ENCODE peak calls at places on chromosomes 2 and 18, in six cellular contexts. T is mammary epithelial cell; Q is mucosa of descending colon; U is CD8-positive, alpha-beta T cell; E is gastrocnemius medialis; H is PC-3. I is an unnamed sample.

GRCh38 chr2:160228141-160228963 is 28.3 kb upstream of the ITGB6 start:
- DNase-seq in Q (no peak), H (peak; percentile 82), T (peak; percentile 91), U (no peak), E (no peak), I (no peak)

GRCh38 chr2:183037660-183038340 is 457 bp downstream of the NCKAP1 start:
- DNase-seq in Q (peak; percentile 72), E (peak; percentile 40), T (peak; percentile 55), H (peak; percentile 22), U (peak; percentile 37), I (peak; percentile 42)

GRCh38 chr2:11865378-11865777 is 118.9 kb downstream of the LPIN1 start:
- DNase-seq in U (no peak), E (no peak), Q (no peak), H (no peak), T (no peak), I (no peak)

GRCh38 chr2:75464348-75464946 is 96.3 kb downstream of the EVA1A start:
- DNase-seq in U (no peak), E (no peak), H (peak; percentile 60), T (peak; percentile 12), Q (no peak), I (peak; percentile 12)

GRCh38 chr2:39059366-39059952 is 61.4 kb downstream of the SOS1 start:
- DNase-seq in T (peak; percentile 23), E (no peak), Q (no peak), H (peak; percentile 77), U (no peak), I (peak; percentile 36)

GRCh38 chr2:142952793-142953192 is 75.3 kb downstream of the KYNU start:
- DNase-seq in E (no peak), T (no peak), U (no peak), Q (no peak), H (no peak), I (no peak)

GRCh38 chr2:102634831-102635241 is 15.5 kb downstream of the SLC9A2 start:
- DNase-seq in T (no peak), U (no peak), Q (no peak), H (no peak), E (no peak), I (no peak)

GRCh38 chr2:21317131-21317530 is 193.4 kb downstream of the TDRD15 start:
- DNase-seq in Q (no peak), U (no peak), E (no peak), T (peak; percentile 21), H (peak; percentile 38), I (peak; percentile 48)

GRCh38 chr2:108889907-108890306 is 99.1 kb downstream of the EDAR start:
- DNase-seq in U (no peak), H (no peak), T (no peak), E (no peak), Q (no peak), I (no peak)

GRCh38 chr2:170022692-170023091 is 155.3 kb upstream of the MYO3B start:
- DNase-seq in Q (no peak), E (peak; percentile 30), U (no peak), H (peak; percentile 68), T (peak; percentile 60), I (no peak)

GRCh38 chr2:12303181-12304030 is 413.3 kb upstream of the TRIB2 start:
- DNase-seq in Q (no peak), E (no peak), T (no peak), U (no peak), H (peak; percentile 87), I (no peak)

GRCh38 chr2:222730346-222731065 is 59.0 kb downstream of the MOGAT1 start:
- DNase-seq in Q (no peak), T (no peak), U (no peak), H (no peak), E (no peak), I (no peak)

GRCh38 chr2:119734051-119734450 is 25.7 kb upstream of the PTPN4 start:
- DNase-seq in H (no peak), Q (no peak), E (peak; percentile 86), T (no peak), U (no peak), I (no peak)

GRCh38 chr18:14912967-14913366 is 165.0 kb downstream of the ANKRD30B start:
- DNase-seq in U (no peak), E (no peak), T (no peak), H (no peak), Q (no peak), I (no peak)

DNA sequence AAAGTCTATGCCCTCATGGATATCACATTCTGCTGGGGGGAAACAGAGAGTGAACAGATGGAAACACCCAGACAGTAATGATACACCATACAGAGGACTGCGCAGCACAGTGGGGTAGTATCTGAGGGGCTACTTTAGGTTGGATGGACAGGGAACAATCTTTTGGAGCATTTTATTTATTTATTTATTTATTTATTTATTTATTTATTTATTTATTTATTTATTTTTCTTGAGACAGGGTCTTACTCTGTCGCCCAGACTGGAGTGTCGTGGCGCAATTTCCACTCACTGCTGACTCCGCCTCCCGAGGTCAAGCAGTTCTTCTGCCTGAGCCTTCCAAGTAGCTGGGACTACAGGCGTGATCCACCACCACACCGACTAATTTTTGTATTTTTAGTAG is 89.2 kb downstream of the TGOLN2 start:
- DNase-seq in H (no peak), E (no peak), Q (no peak), U (no peak), T (no peak), I (no peak)
- H3K4me1 ChIP-seq in H (no peaks in the 10 kb centered on the region), E (no peaks in the 10 kb centered on the region), Q (no peaks in the 10 kb centered on the region), U (no peaks in the 10 kb centered on the region), T (peaks cover 10% of the 10 kb centered on the region), I (no peaks in the 10 kb centered on the region)

GRCh38 chr18:50279752-50280151 is 1.6 kb downstream of the MBD1 start:
- DNase-seq in U (no peak), T (no peak), E (no peak), H (no peak), Q (no peak), I (no peak)
- H3K4me3 ChIP-seq in U (peak overlapping the region; percentile 80), T (peak overlapping the region; percentile 100), E (peak overlapping the region; percentile 99), H (peak overlapping the region; percentile 88), Q (no peak overlapping the region), I (peak overlapping the region; percentile 7)

GRCh38 chr2:212249451-212249850 is 289.2 kb downstream of the ERBB4 start:
- DNase-seq in E (no peak), Q (no peak), T (no peak), H (peak; percentile 5), U (no peak), I (no peak)
- TF ChIP-seq CTCF in E (no peak), Q (no peak), T (peak; percentile 14), H (peak; percentile 60), U (no peak), I (peak; percentile 25)

GRCh38 chr2:54598347-54599325 is 124.8 kb upstream of the EML6 start:
- DNase-seq in Q (no peak), T (no peak), H (no peak), E (no peak), U (no peak), I (no peak)
- H3K4me1 ChIP-seq in Q (peaks cover 70% of the 10 kb centered on the region), T (peaks cover 31% of the 10 kb centered on the region), H (peaks cover 16% of the 10 kb centered on the region), E (peaks cover 88% of the 10 kb centered on the region), U (peaks cover 89% of the 10 kb centered on the region), I (peaks cover 13% of the 10 kb centered on the region)

GRCh38 chr2:5668682-5669267 is 23.4 kb upstream of the SOX11 start:
- DNase-seq in U (no peak), Q (no peak), H (no peak), T (no peak), E (no peak), I (no peak)

GRCh38 chr2:5677133-5677532 is 15.1 kb upstream of the SOX11 start:
- DNase-seq in U (no peak), E (no peak), H (no peak), T (no peak), Q (no peak), I (no peak)

GRCh38 chr2:5673148-5673860 is 18.9 kb upstream of the SOX11 start:
- DNase-seq in T (no peak), Q (no peak), E (no peak), U (no peak), H (no peak), I (no peak)

GRCh38 chr2:5672749-5673147 is 19.4 kb upstream of the SOX11 start:
- DNase-seq in E (no peak), U (no peak), Q (no peak), H (no peak), T (no peak), I (no peak)

DNA sequence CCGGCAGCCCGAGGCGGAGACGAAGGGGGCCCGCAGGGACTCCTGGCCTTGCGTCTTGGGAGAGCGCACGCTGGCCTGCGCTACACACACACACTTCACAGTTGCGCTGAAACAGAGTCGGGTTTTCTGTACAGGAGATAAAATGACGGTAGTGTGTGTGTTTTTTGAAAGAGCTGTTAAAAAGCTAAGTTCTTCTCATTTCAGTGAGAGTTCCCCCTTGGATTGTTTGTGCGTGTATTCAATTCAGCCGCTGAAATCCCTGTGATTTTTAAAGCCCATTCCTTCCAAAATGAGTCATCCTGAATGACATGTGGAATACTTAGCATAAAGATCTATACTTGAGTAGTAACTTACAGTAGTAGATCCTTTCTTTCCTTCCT is 18.3 kb upstream of the SOX11 start:
- DNase-seq in U (no peak), E (no peak), H (no peak), T (no peak), Q (no peak), I (no peak)
- H3K4me3 ChIP-seq in U (no peak overlapping the region), E (no peak overlapping the region), H (no peak overlapping the region), T (no peak overlapping the region), Q (no peak overlapping the region), I (no peak overlapping the region)

DNA sequence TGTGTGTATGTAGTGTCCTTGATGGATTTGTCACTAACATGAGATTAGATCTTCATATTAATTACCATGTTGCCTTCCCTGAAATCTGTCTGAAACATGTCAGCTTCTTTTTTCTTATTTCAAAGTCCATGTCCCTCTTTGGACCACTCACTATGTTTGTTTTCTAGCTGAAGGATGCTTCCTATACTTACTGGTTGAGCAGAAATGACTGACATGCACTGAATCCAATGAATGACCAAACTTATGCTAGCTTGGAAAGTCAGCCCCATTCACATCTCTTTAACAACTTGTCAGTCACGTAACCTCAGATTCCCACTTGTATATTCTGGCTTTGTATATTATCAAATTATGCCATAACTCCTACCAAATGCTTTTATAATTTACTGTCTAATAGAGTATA is 69.9 kb upstream of the STK39 start:
- DNase-seq in T (no peak), E (no peak), U (no peak), H (no peak), Q (no peak), I (no peak)
- TF ChIP-seq CTCF in T (no peak), E (no peak), U (no peak), H (no peak), Q (no peak), I (no peak)

GRCh38 chr2:201150454-201151020 is 32.4 kb upstream of the CASP10 start:
- DNase-seq in Q (no peak), T (no peak), E (no peak), H (no peak), U (no peak), I (no peak)
- H3K4me1 ChIP-seq in Q (peaks cover 32% of the 10 kb centered on the region), T (peaks cover 44% of the 10 kb centered on the region), E (peaks cover 65% of the 10 kb centered on the region), H (peaks cover 46% of the 10 kb centered on the region), U (no peaks in the 10 kb centered on the region), I (peaks cover 65% of the 10 kb centered on the region)

I was measured in Caco-2.